ENCODE peak calls at places on chromosomes 5 and 9, in eight cellular contexts. C is stimulated activated CD4-positive, alpha-beta T cell treated with anti-CD3 and anti-CD28 coated beads, Interleukin-15, amount 100 ng/mL, for 24 hours; Q is T1000; A is activated T-cell treated with anti-CD3 and anti-CD28 coated beads for 24 hours; F is GM03348; U is SK-MEL-5; G is NCI-H345; V is foreskin fibroblast. B is an unnamed sample.

GRCh38 chr5:81779125-81779934 is 28.4 kb upstream of the SSBP2 start:
- DNase-seq in C (peak), Q (no peak), A (peak), F (peak), U (peak), G (no peak), V (no peak), B (no peak)

GRCh38 chr5:56460681-56461191 is 227.6 kb upstream of the ANKRD55 start:
- DNase-seq in C (no peak), Q (no peak), A (no peak), F (no peak), U (no peak), G (peak), V (no peak), B (no peak)

GRCh38 chr5:36153727-36154126 is 1.8 kb downstream of the SKP2 start:
- DNase-seq in C (no peak), Q (no peak), A (no peak), F (no peak), U (no peak), G (no peak), V (no peak), B (no peak)

GRCh38 chr9:105842023-105842644 is 147.8 kb downstream of the TMEM38B start:
- DNase-seq in C (peak), Q (no peak), A (no peak), F (peak), U (peak), G (peak), V (peak), B (no peak)

GRCh38 chr5:151678146-151678545 is 8.6 kb downstream of the SPARC start:
- DNase-seq in C (no peak), Q (no peak), A (no peak), F (peak), U (no peak), G (no peak), V (peak), B (no peak)

GRCh38 chr5:138491669-138492551 is 26.6 kb downstream of the EGR1 start:
- DNase-seq in C (peak), Q (no peak), A (peak), F (peak), U (peak), G (peak), V (peak), B (peak)

GRCh38 chr5:116571568-116572321 is 2.9 kb downstream of the SEMA6A start:
- DNase-seq in C (no peak), Q (no peak), A (no peak), F (no peak), U (peak), G (no peak), V (no peak), B (no peak)

GRCh38 chr9:93155716-93156474 is 21.8 kb upstream of the NINJ1 start:
- DNase-seq in C (no peak), Q (no peak), A (no peak), F (no peak), U (no peak), G (no peak), V (no peak), B (no peak)

B was measured in 8988T.